ENCODE peak calls at places on chromosomes 11 and 22, in four cellular contexts. E is T1000; K is activated CD8-positive, alpha-beta memory T cell treated with anti-CD3 and anti-CD28 coated beads, Interleukin-2, amount 50 U/mL, for 48 hours; I is stimulated activated CD4-positive, alpha-beta T cell treated with anti-CD3 and anti-CD28 coated beads, Interleukin-2, amount 100 ng/mL, for 24 hours. P is an unnamed sample.

GRCh38 chr11:122668562-122669090 is 13.1 kb downstream of the UBASH3B start:
- DNase-seq in E (no peak), K (no peak), I (no peak), P (no peak)

GRCh38 chr22:37260939-37261338 is 16.9 kb upstream of the RAC2 start:
- DNase-seq in E (no peak), K (peak; percentile 82), I (peak; percentile 68), P (no peak)

GRCh38 chr22:24744638-24745037 is 29.9 kb downstream of the PIWIL3 start:
- DNase-seq in E (no peak), K (no peak), I (no peak), P (no peak)

GRCh38 chr22:45859231-45860161 is 117.5 kb downstream of the WNT7B start:
- DNase-seq in E (no peak), K (no peak), I (no peak), P (no peak)

GRCh38 chr11:2770556-2771301 is 70.9 kb upstream of the KCNQ1OT1 start:
- DNase-seq in E (no peak), K (peak; percentile 50), I (peak; percentile 8), P (no peak)

GRCh38 chr11:42770444-42771065 is 541.2 kb upstream of the API5 start:
- DNase-seq in E (no peak), K (no peak), I (no peak), P (no peak)

GRCh38 chr11:33344611-33345010 is 87.4 kb downstream of the HIPK3 start:
- DNase-seq in E (no peak), K (no peak), I (no peak), P (no peak)

GRCh38 chr11:17694711-17695110 is 24.7 kb upstream of the MYOD1 start:
- DNase-seq in E (no peak), K (no peak), I (no peak), P (no peak)

GRCh38 chr11:68506908-68507307 is 46.4 kb downstream of the PPP6R3 start:
- DNase-seq in E (no peak), K (no peak), I (no peak), P (no peak)

GRCh38 chr11:65095974-65096806 is at the start of gene VPS51:
- DNase-seq in E (peak; percentile 63), K (peak; percentile 91), I (peak; percentile 87), P (peak; percentile 21)

GRCh38 chr11:19651654-19652053 is 61.0 kb upstream of the NAV2 start:
- DNase-seq in E (no peak), K (no peak), I (no peak), P (no peak)

GRCh38 chr11:46309669-46310288 is 32.3 kb downstream of the CREB3L1 start:
- DNase-seq in E (no peak), K (no peak), I (no peak), P (no peak)

P was measured in GOT3.